ENCODE peak calls at places on chromosomes 11 and 22, in nine cellular contexts. C is H1; F is stimulated activated effector memory CD8-positive, alpha-beta T cell treated with anti-CD3 and anti-CD28 coated beads, Interleukin-12 subunit alpha, Interleukin-12 subunit beta, amount 100 ng/mL, for 72 hours; I is cardiac muscle cell; L is DMS153; Q is Jurkat, Clone E6-1; E is fibroblast of gingiva; N is BJ; X is MM.1S. V is an unnamed sample.

GRCh38 chr11:45105233-45105992 is 41.0 kb upstream of the PRDM11 start:
- DNase-seq in C (peak), F (peak), I (peak), L (peak), Q (peak), E (peak), N (no peak), X (peak), V (peak)

GRCh38 chr11:75350743-75351540 is 519 bp downstream of the ARRB1 start:
- DNase-seq in C (peak), F (no peak), I (peak), L (no peak), Q (no peak), E (peak), N (no peak), X (no peak), V (peak)

GRCh38 chr11:118364956-118365615 is 5.7 kb downstream of the UBE4A start:
- DNase-seq in C (no peak), F (no peak), I (no peak), L (no peak), Q (no peak), E (no peak), N (no peak), X (no peak), V (no peak)

GRCh38 chr11:130858215-130858614 is 58.1 kb downstream of the SNX19 start:
- DNase-seq in C (no peak), F (no peak), I (no peak), L (no peak), Q (peak), E (no peak), N (no peak), X (peak), V (no peak)

GRCh38 chr11:69304686-69305085 is 10.7 kb downstream of the MYEOV start:
- DNase-seq in C (no peak), F (no peak), I (no peak), L (no peak), Q (no peak), E (no peak), N (no peak), X (no peak), V (no peak)

GRCh38 chr11:15672822-15673221 is 558.1 kb downstream of the INSC start:
- DNase-seq in C (no peak), F (no peak), I (peak), L (no peak), Q (no peak), E (no peak), N (no peak), X (no peak), V (no peak)

GRCh38 chr22:43988960-43989359 is 33.7 kb downstream of the SAMM50 start:
- DNase-seq in C (no peak), F (no peak), I (no peak), L (no peak), Q (no peak), E (no peak), N (no peak), X (no peak), V (no peak)

GRCh38 chr22:39236321-39237275 is 8.2 kb downstream of the PDGFB start:
- DNase-seq in C (no peak), F (peak), I (peak), L (peak), Q (peak), E (no peak), N (no peak), X (peak), V (no peak)

GRCh38 chr11:44726278-44727113 is at the start of gene TSPAN18:
- DNase-seq in C (peak), F (no peak), I (no peak), L (no peak), Q (no peak), E (no peak), N (no peak), X (peak), V (no peak)

GRCh38 chr11:35791088-35791958 is 128.7 kb downstream of the TRIM44 start:
- DNase-seq in C (no peak), F (no peak), I (no peak), L (peak), Q (no peak), E (peak), N (no peak), X (no peak), V (no peak)

GRCh38 chr22:23090079-23090835 is 19.9 kb downstream of the GNAZ start:
- DNase-seq in C (no peak), F (no peak), I (no peak), L (no peak), Q (no peak), E (no peak), N (no peak), X (no peak), V (no peak)

GRCh38 chr11:111736191-111736590 is 30.0 kb downstream of the PPP2R1B start:
- DNase-seq in C (no peak), F (no peak), I (peak), L (no peak), Q (no peak), E (peak), N (peak), X (no peak), V (no peak)

GRCh38 chr22:21044931-21045584 is 688 bp upstream of the LRRC74B start:
- DNase-seq in C (no peak), F (no peak), I (peak), L (peak), Q (no peak), E (peak), N (no peak), X (no peak), V (no peak)

GRCh38 chr11:114260483-114260882 is 35.7 kb upstream of the NNMT start:
- DNase-seq in C (no peak), F (no peak), I (no peak), L (no peak), Q (no peak), E (no peak), N (no peak), X (no peak), V (no peak)

GRCh38 chr11:75375626-75376025 is 23.7 kb upstream of the RPS3 start:
- DNase-seq in C (no peak), F (no peak), I (no peak), L (no peak), Q (no peak), E (no peak), N (no peak), X (no peak), V (no peak)

GRCh38 chr11:62340269-62340901 is 3.1 kb downstream of the ASRGL1 start:
- DNase-seq in C (peak), F (peak), I (peak), L (no peak), Q (peak), E (peak), N (no peak), X (peak), V (peak)